ENCODE peak calls at places on chromosomes 2 and 18, in five cellular contexts. O is AG09319, A is fibroblast of mammary gland, U is islet precursor cell, H is hepatocyte. W is an unnamed sample.

GRCh38 chr18:24656571-24656971 is 196.1 kb downstream of the HRH4 start:
- DNase-seq in O (no peak), A (peak), U (no peak), H (no peak), W (no peak)

GRCh38 chr2:39994151-39994550 is 215.1 kb upstream of the THUMPD2 start:
- DNase-seq in O (peak), A (peak), U (no peak), H (no peak), W (peak)

GRCh38 chr2:239184968-239185903 is 215.6 kb downstream of the HDAC4 start:
- DNase-seq in O (no peak), A (no peak), U (peak), H (no peak), W (no peak)

GRCh38 chr2:16375981-16376380 is 289.7 kb downstream of the CYRIA start:
- DNase-seq in O (no peak), A (no peak), U (no peak), H (no peak), W (no peak)

GRCh38 chr2:100193334-100193733 is 50.9 kb upstream of the AFF3 start:
- DNase-seq in O (no peak), A (no peak), U (peak), H (peak), W (peak)

GRCh38 chr18:908631-909621 is 4.3 kb downstream of the ADCYAP1 start:
- DNase-seq in O (no peak), A (no peak), U (no peak), H (no peak), W (no peak)

GRCh38 chr2:190537765-190538164 is 3.2 kb upstream of the NEMP2 start:
- DNase-seq in O (no peak), A (no peak), U (no peak), H (no peak), W (peak)

GRCh38 chr2:74689671-74690070 is 35.6 kb downstream of the SEMA4F start:
- DNase-seq in O (no peak), A (no peak), U (no peak), H (no peak), W (no peak)

GRCh38 chr2:238985931-238986446 is 138.1 kb downstream of the TWIST2 start:
- DNase-seq in O (no peak), A (no peak), U (peak), H (no peak), W (no peak)

GRCh38 chr2:14569294-14569693 is 63.2 kb upstream of the LRATD1 start:
- DNase-seq in O (no peak), A (peak), U (no peak), H (no peak), W (no peak)

GRCh38 chr2:42844366-42844765 is 52.0 kb upstream of the HAAO start:
- DNase-seq in O (no peak), A (no peak), U (no peak), H (no peak), W (no peak)